ENCODE peak calls at places on chromosomes 1 and 21, in four cellular contexts. Q is IMR-90, P is endothelial cell of umbilical vein, Z is heart right ventricle. X is an unnamed sample.

GRCh38 chr21:38236232-38236631 is 20.6 kb upstream of the KCNJ15 start:
- DNase-seq in Q (no peak), P (no peak), Z (no peak), X (no peak)

GRCh38 chr1:223208164-223209075 is 65.4 kb upstream of the TLR5 start:
- DNase-seq in Q (no peak), P (peak; percentile 19), Z (no peak), X (peak; percentile 26)

GRCh38 chr1:224675589-224675988 is 59.5 kb downstream of the CNIH3 start:
- DNase-seq in Q (no peak), P (no peak), Z (no peak), X (no peak)

GRCh38 chr1:91622586-91622985 is 121.9 kb downstream of the CDC7 start:
- DNase-seq in Q (no peak), P (no peak), Z (peak; percentile 66), X (peak; percentile 81)

GRCh38 chr1:247402099-247402706 is 13.8 kb upstream of the NLRP3 start:
- DNase-seq in Q (no peak), P (no peak), Z (no peak), X (no peak)

GRCh38 chr1:212669102-212669501 is 30.5 kb downstream of the BATF3 start:
- DNase-seq in Q (peak; percentile 20), P (peak; percentile 49), Z (no peak), X (peak; percentile 29)

GRCh38 chr21:39680216-39680615 is 64.8 kb upstream of the IGSF5 start:
- DNase-seq in Q (no peak), P (no peak), Z (no peak), X (no peak)

GRCh38 chr1:40625076-40625475 is 40.4 kb downstream of the RIMS3 start:
- DNase-seq in Q (no peak), P (no peak), Z (peak; percentile 36), X (no peak)

GRCh38 chr21:38843806-38844479 is 38.2 kb downstream of the ETS2 start:
- DNase-seq in Q (peak; percentile 86), P (peak; percentile 19), Z (no peak), X (no peak)

GRCh38 chr1:76939107-76939816 is 72.0 kb downstream of the ST6GALNAC5 start:
- DNase-seq in Q (peak; percentile 37), P (no peak), Z (no peak), X (no peak)

GRCh38 chr21:22791986-22792560 is 1793.9 kb downstream of the NCAM2 start:
- DNase-seq in Q (peak; percentile 38), P (peak; percentile 77), Z (no peak), X (no peak)

GRCh38 chr21:26170471-26171309 is at the start of gene APP:
- DNase-seq in Q (peak; percentile 70), P (peak; percentile 73), Z (peak; percentile 90), X (peak; percentile 84)

GRCh38 chr1:101122452-101123166 is 97.0 kb upstream of the DPH5 start:
- DNase-seq in Q (no peak), P (no peak), Z (no peak), X (no peak)

GRCh38 chr1:151133339-151133761 is 13.1 kb downstream of the SEMA6C start:
- DNase-seq in Q (peak; percentile 28), P (no peak), Z (no peak), X (no peak)

GRCh38 chr21:41610042-41610839 is 102.3 kb upstream of the TMPRSS2 start:
- DNase-seq in Q (peak; percentile 64), P (peak; percentile 42), Z (peak; percentile 32), X (no peak)

GRCh38 chr21:46183910-46184624 is at the start of gene SPATC1L:
- DNase-seq in Q (peak; percentile 83), P (peak; percentile 86), Z (peak; percentile 71), X (peak; percentile 77)

GRCh38 chr1:22212400-22213233 is 69.7 kb upstream of the WNT4 start:
- DNase-seq in Q (no peak), P (no peak), Z (no peak), X (no peak)

GRCh38 chr1:183097438-183098051 is 74.3 kb downstream of the LAMC1 start:
- DNase-seq in Q (peak; percentile 94), P (no peak), Z (no peak), X (no peak)

GRCh38 chr1:60262701-60263100 is 189.1 kb upstream of the C1orf87 start:
- DNase-seq in Q (no peak), P (no peak), Z (no peak), X (no peak)

GRCh38 chr1:53642607-53643006 is 96.4 kb downstream of the GLIS1 start:
- DNase-seq in Q (no peak), P (no peak), Z (no peak), X (peak; percentile 54)

GRCh38 chr1:184771190-184771691 is 16.6 kb upstream of the EDEM3 start:
- DNase-seq in Q (no peak), P (no peak), Z (no peak), X (no peak)

GRCh38 chr1:110047463-110047862 is 13.0 kb downstream of the STRIP1 start:
- DNase-seq in Q (no peak), P (no peak), Z (no peak), X (no peak)

GRCh38 chr1:226736001-226736907 is 2.8 kb downstream of the ITPKB start:
- DNase-seq in Q (no peak), P (no peak), Z (peak; percentile 69), X (no peak)

GRCh38 chr1:26887125-26887524 is 3.0 kb downstream of the GPN2 start:
- DNase-seq in Q (peak; percentile 52), P (peak; percentile 27), Z (no peak), X (no peak)

GRCh38 chr1:148318123-148318899 is 164.8 kb downstream of the PPIAL4G start:
- DNase-seq in Q (no peak), P (no peak), Z (peak; percentile 23), X (no peak)

GRCh38 chr1:26862781-26863676 is at the start of gene SFN:
- DNase-seq in Q (no peak), P (no peak), Z (no peak), X (no peak)

GRCh38 chr1:179510038-179510437 is 65.7 kb downstream of the NPHS2 start:
- DNase-seq in Q (no peak), P (no peak), Z (no peak), X (no peak)

GRCh38 chr21:41725421-41726021 is 41.3 kb downstream of the RIPK4 start:
- DNase-seq in Q (no peak), P (no peak), Z (no peak), X (no peak)

GRCh38 chr1:166906647-166907046 is 30.6 kb upstream of the TADA1 start:
- DNase-seq in Q (no peak), P (no peak), Z (no peak), X (no peak)

GRCh38 chr21:42047821-42048613 is 23.1 kb upstream of the UMODL1 start:
- DNase-seq in Q (peak; percentile 99), P (peak; percentile 62), Z (no peak), X (peak; percentile 89)

GRCh38 chr1:101148987-101149386 is 87.8 kb upstream of the S1PR1 start:
- DNase-seq in Q (peak; percentile 30), P (peak; percentile 84), Z (no peak), X (no peak)

GRCh38 chr1:35866998-35867397 is 16.0 kb upstream of the AGO1 start:
- DNase-seq in Q (no peak), P (no peak), Z (no peak), X (no peak)

GRCh38 chr1:110408488-110408887 is 994 bp upstream of the LAMTOR5 start:
- DNase-seq in Q (no peak), P (no peak), Z (no peak), X (no peak)

GRCh38 chr1:37478451-37478871 is 4.1 kb downstream of the ZC3H12A start:
- DNase-seq in Q (peak; percentile 77), P (no peak), Z (no peak), X (no peak)

GRCh38 chr1:37478890-37479254 is 4.5 kb downstream of the ZC3H12A start:
- DNase-seq in Q (peak; percentile 50), P (no peak), Z (no peak), X (no peak)

GRCh38 chr1:37480581-37481288 is 6.4 kb downstream of the ZC3H12A start:
- DNase-seq in Q (no peak), P (no peak), Z (no peak), X (no peak)

GRCh38 chr1:37480125-37480466 is 5.7 kb downstream of the ZC3H12A start:
- DNase-seq in Q (no peak), P (no peak), Z (peak; percentile 12), X (no peak)

DNA sequence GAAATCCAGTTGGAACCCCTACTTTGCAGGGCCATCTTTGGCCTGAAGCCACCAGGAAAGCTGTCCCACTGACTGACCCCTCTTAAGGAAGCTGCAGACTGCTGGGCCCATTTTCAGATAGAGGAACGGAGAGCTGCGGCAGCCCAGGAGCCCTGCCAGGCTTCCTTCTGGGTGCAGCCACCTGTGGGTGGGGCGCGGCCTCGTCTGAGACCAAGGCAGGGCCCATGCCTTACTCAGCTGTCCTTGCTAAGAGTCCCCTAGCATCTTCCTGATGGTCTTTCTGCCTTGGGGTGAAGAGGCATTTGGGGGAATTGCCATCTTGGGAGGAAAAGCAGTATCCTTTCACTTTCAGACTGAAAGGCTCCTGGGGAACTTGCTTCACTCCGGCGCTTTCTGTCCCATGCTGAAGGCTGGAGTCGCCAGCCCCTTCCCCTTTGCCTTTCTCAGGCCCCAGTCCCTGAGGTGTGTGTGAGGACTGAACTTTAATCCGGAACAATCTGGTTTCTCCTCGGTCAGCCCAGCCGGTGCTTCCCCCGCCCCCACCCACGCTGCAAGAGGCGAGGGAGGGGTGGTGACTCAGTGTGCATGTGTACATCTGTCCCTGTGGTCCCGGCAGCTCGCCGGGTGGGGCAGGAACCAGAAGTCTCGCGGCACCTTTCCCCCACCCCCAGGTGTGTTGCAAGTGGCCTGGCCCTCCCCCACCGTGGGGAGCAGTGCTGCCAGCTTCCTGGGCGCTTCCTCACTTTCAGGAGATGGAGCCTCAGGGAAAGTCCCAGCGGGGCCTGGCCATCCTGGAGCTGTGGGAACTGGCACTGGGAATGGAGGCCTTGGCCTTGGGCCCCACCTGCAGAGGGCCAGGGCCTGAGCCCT is 5.1 kb downstream of the ZC3H12A start:
- DNase-seq in Q (peak; percentile 90), P (peak; percentile 76), Z (peak; percentile 68), X (peak; percentile 94)
- H3K4me3 ChIP-seq in Q (peak overlapping the region; percentile 4), P (no peak overlapping the region), Z (peak overlapping the region; percentile 42), X (peak overlapping the region; percentile 86)

GRCh38 chr1:64759968-64760367 is 15.1 kb downstream of the RAVER2 start:
- DNase-seq in Q (no peak), P (no peak), Z (no peak), X (no peak)
- TF ChIP-seq CTCF in Q (no peak), P (no peak), Z (no peak), X (no peak)

DNA sequence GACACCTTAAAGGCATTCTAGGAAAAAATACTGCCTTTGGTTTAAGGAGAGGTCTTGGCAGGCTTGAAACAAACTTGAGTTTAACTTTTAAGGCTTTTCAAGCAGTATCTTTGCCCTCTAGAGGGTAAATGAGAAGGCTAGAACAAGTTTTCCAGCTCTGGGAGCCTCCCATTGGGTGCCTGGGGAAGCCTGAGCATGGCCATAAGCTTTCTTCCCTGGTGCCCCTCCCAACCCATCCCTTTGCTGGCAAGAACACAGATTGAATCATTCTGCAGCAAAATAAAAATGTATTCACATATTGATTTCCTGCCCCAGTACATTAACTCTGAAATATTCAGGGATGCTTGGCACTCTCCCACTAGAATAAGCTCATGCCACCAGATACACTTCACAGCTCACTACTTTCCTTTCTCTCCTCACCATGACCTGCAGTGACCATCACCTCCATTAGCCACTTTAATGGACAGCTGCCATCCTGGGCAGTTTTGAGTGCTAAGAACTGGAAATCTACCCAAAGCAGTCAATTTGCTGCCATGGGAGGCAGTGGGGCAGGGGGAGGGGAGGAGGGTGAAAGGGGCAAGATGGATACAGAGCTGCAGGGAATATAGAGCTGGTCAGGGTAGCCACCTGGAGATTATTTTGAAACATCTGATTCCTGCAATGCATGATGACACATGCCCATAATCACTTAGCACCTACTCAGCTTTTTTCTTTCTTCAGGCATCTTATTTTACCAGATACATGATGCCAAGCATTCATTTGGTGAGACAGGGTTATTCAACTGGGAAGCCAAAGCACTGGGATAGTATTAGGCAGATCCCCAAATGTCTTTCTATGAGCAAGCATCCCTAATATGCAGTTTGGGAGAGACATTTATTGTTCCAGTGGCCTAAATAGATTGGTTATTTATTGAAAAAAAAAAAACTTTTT is 140.6 kb downstream of the SYT2 start:
- DNase-seq in Q (no peak), P (no peak), Z (no peak), X (no peak)
- H3K27ac ChIP-seq in Q (no peak overlapping the region), P (no peak overlapping the region), Z (peak overlapping the region; percentile 60), X (peak overlapping the region; percentile 46)

GRCh38 chr1:221458430-221459156 is 283.3 kb downstream of the DUSP10 start:
- DNase-seq in Q (peak; percentile 81), P (no peak), Z (no peak), X (no peak)
- H3K4me3 ChIP-seq in Q (no peak overlapping the region), P (no peak overlapping the region), Z (no peak overlapping the region), X (no peak overlapping the region)